ENCODE peak calls at places on chromosomes 16 and 17, in four cellular contexts. One of them, this sample, is unnamed.

GRCh38 chr17:55750750-55751641 is at the start of gene PCTP:
- DNase-seq in H9: peak
- DNase-seq in H1: peak
- DNase-seq in mesendoderm: peak
- DNase-seq in this sample: peak

GRCh38 chr17:69300222-69300621 is 26.7 kb downstream of the ABCA5 start:
- DNase-seq in H1: no peak
- DNase-seq in mesendoderm: no peak
- DNase-seq in H9: no peak
- DNase-seq in this sample: no peak

GRCh38 chr16:17556276-17557052 is 85.7 kb upstream of the XYLT1 start:
- DNase-seq in H1: no peak
- DNase-seq in H9: peak
- DNase-seq in mesendoderm: peak
- DNase-seq in this sample: peak

GRCh38 chr16:64089697-64090096 is 1032.2 kb downstream of the CDH11 start:
- DNase-seq in H9: peak
- DNase-seq in H1: no peak
- DNase-seq in mesendoderm: peak
- DNase-seq in this sample: peak

GRCh38 chr17:55301521-55302406 is 37.0 kb downstream of the HLF start:
- DNase-seq in mesendoderm: no peak
- DNase-seq in H9: no peak
- DNase-seq in H1: no peak
- DNase-seq in this sample: no peak

GRCh38 chr17:79937981-79938695 is 97.5 kb downstream of the TBC1D16 start:
- DNase-seq in H1: no peak
- DNase-seq in mesendoderm: no peak
- DNase-seq in H9: no peak
- DNase-seq in this sample: no peak

GRCh38 chr16:85275533-85276249 is 163.4 kb upstream of the CIBAR2 start:
- DNase-seq in mesendoderm: peak
- DNase-seq in H9: peak
- DNase-seq in H1: peak
- DNase-seq in this sample: peak

GRCh38 chr17:21036361-21036881 is 6.4 kb downstream of the USP22 start:
- DNase-seq in H9: no peak
- DNase-seq in mesendoderm: no peak
- DNase-seq in H1: no peak
- DNase-seq in this sample: peak

GRCh38 chr16:56265184-56265583 is 73.9 kb downstream of the GNAO1 start:
- DNase-seq in H1: no peak
- DNase-seq in H9: no peak
- DNase-seq in mesendoderm: no peak
- DNase-seq in this sample: no peak

GRCh38 chr16:17511340-17511739 is 40.6 kb upstream of the XYLT1 start:
- DNase-seq in mesendoderm: no peak
- DNase-seq in H9: no peak
- DNase-seq in H1: no peak
- DNase-seq in this sample: peak

GRCh38 chr16:77585379-77585778 is 136.9 kb upstream of the NUDT7 start:
- DNase-seq in H1: no peak
- DNase-seq in mesendoderm: no peak
- DNase-seq in H9: no peak
- DNase-seq in this sample: peak
- H2BK120ac ChIP-seq in H1: no peak
- H2BK120ac ChIP-seq in mesendoderm: no peak
- H2BK120ac ChIP-seq in H9: no peak
- H2BK120ac ChIP-seq in this sample: no peak

DNA sequence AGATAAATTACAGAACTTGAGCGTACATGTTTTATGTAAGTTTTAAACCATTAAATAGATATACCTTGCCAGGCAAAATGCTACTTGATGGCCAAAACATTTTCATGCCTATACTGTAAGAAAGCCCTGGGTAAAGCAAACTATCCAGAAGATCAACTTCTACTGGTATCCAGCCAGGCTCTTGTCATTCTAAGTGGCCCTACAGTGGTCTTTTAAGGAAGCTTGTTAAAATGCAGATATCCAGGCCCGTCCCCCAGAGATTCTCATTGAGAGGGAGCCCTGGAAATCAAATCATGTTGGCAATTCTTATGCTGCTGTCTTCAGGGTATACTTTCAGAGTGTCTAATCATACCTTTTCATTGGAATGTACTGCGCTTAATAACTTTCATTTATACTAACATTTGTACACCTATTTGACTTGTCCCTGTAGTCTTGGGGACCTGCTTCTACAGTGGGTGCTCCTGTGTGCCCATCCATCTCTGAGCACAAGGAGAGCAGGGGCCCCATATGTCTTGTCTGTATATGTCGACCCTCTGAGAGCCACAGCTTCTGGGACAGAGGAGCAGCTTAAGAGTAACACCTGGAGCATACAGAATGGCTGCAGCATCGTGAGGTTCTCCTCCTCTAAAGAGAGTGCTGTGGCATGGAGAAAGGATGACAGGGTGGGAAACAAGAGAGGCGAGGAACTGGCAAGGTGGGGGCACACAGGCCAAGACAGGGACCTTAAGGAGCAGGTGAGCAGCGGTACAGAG is 43.6 kb upstream of the ANKFY1 start:
- DNase-seq in H9: peak
- DNase-seq in mesendoderm: no peak
- DNase-seq in H1: no peak
- DNase-seq in this sample: no peak
- H3K56ac ChIP-seq in H9: no peak
- H3K56ac ChIP-seq in mesendoderm: no peak
- H3K56ac ChIP-seq in H1: no peak
- H3K56ac ChIP-seq in this sample: no peak

GRCh38 chr17:39667262-39668140 is 752 bp upstream of the PNMT start:
- DNase-seq in H1: peak
- DNase-seq in mesendoderm: no peak
- DNase-seq in H9: no peak
- DNase-seq in this sample: no peak
- H2BK120ac ChIP-seq in H1: no peak
- H2BK120ac ChIP-seq in mesendoderm: no peak
- H2BK120ac ChIP-seq in H9: no peak
- H2BK120ac ChIP-seq in this sample: no peak

GRCh38 chr16:28999577-28999976 is 14.7 kb downstream of the LAT start:
- DNase-seq in mesendoderm: no peak
- DNase-seq in H9: no peak
- DNase-seq in H1: no peak
- DNase-seq in this sample: no peak

GRCh38 chr16:29000019-29000418 is 15.2 kb downstream of the LAT start:
- DNase-seq in mesendoderm: no peak
- DNase-seq in H9: no peak
- DNase-seq in H1: no peak
- DNase-seq in this sample: no peak

DNA sequence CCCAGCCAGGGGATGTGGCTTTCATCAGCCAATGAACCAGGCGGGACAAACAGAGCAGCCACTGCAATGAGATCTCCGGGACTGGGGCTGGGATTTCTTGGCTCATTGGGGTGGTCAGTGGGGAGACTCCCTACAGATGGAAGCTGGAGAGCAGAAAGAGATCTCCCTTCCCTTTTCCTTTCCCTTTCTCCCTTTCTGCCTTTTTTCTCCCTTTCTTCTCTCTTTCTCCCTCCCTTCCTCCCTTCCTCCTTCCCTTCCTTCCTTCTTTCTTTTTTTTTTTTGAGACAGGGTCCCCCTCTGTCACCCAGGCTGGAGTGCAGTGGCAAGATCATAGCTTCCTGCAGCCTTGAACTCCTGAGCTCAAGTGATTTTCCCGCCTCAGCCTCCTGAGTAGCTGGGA is 14.0 kb downstream of the LAT start:
- DNase-seq in H1: no peak
- DNase-seq in mesendoderm: no peak
- DNase-seq in H9: no peak
- DNase-seq in this sample: no peak
- H3K56ac ChIP-seq in H1: no peak
- H3K56ac ChIP-seq in mesendoderm: no peak
- H3K56ac ChIP-seq in H9: no peak
- H3K56ac ChIP-seq in this sample: no peak

DNA sequence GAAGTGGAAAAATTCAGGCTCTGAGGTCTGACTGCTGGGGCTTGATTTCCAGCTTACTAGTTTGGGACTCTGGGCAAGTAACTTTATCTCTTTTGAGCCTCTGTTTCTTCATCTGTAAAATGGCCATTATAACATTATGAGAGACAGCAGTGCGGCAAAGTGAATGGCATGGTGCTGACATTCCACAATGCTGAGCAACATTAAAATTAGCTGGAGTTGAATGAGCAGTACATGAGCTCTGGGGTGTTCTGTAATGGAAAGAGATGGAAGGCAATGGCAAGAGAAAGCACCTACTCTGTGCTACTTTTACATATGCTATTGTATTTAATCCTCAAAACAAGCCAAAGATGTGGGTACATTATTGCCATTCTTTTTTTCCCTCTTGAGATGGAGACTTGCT is 535.7 kb upstream of the CDH11 start:
- DNase-seq in mesendoderm: no peak
- DNase-seq in H1: no peak
- DNase-seq in H9: no peak
- DNase-seq in this sample: no peak
- H2BK120ac ChIP-seq in mesendoderm: no peak
- H2BK120ac ChIP-seq in H1: no peak
- H2BK120ac ChIP-seq in H9: no peak
- H2BK120ac ChIP-seq in this sample: no peak

This sample was measured in IMR-90.